ENCODE peak calls at places on chromosomes 12 and 14, in six cellular contexts. M is endothelial cell of umbilical vein, V is endothelial cell, R is mammary epithelial cell, Z is fibroblast of the aortic adventitia, S is pancreas. O is an unnamed sample.

GRCh38 chr12:94716339-94716738 is 66.0 kb upstream of the TMCC3 start:
- DNase-seq in M (no peak), V (no peak), R (no peak), Z (no peak), S (no peak), O (no peak)

GRCh38 chr12:90902596-90902995 is 52.4 kb downstream of the CCER1 start:
- DNase-seq in M (no peak), V (no peak), R (no peak), Z (no peak), S (no peak), O (no peak)

GRCh38 chr12:44159211-44159610 is 323.3 kb downstream of the TMEM117 start:
- DNase-seq in M (no peak), V (no peak), R (no peak), Z (no peak), S (no peak), O (no peak)

GRCh38 chr12:30847259-30847658 is 79.3 kb upstream of the TSPAN11 start:
- DNase-seq in M (peak; percentile 59), V (peak; percentile 34), R (peak; percentile 59), Z (peak; percentile 78), S (no peak), O (peak; percentile 81)

GRCh38 chr14:91140672-91141071 is 26.8 kb downstream of the DGLUCY start:
- DNase-seq in M (peak; percentile 71), V (peak; percentile 32), R (peak; percentile 59), Z (peak; percentile 54), S (no peak), O (peak; percentile 74)

GRCh38 chr12:78568326-78569020 is 296.1 kb upstream of the SYT1 start:
- DNase-seq in M (no peak), V (no peak), R (peak; percentile 11), Z (no peak), S (no peak), O (no peak)

GRCh38 chr12:94458882-94459772 is 540 bp downstream of the CEP83 start:
- DNase-seq in M (no peak), V (peak; percentile 3), R (peak; percentile 11), Z (peak; percentile 54), S (no peak), O (peak; percentile 38)

GRCh38 chr14:50601405-50601804 is 41.5 kb downstream of the ATL1 start:
- DNase-seq in M (no peak), V (no peak), R (peak; percentile 28), Z (peak; percentile 16), S (no peak), O (peak; percentile 32)

GRCh38 chr12:94244165-94245133 is 96.1 kb downstream of the PLXNC1 start:
- DNase-seq in M (no peak), V (no peak), R (no peak), Z (no peak), S (no peak), O (no peak)

GRCh38 chr12:80648866-80649265 is 58.6 kb upstream of the MYF6 start:
- DNase-seq in M (peak; percentile 19), V (no peak), R (peak; percentile 47), Z (peak; percentile 69), S (no peak), O (peak; percentile 11)

GRCh38 chr12:86134571-86134970 is 121.6 kb downstream of the MGAT4C start:
- DNase-seq in M (no peak), V (no peak), R (no peak), Z (peak; percentile 13), S (no peak), O (no peak)

GRCh38 chr12:128298091-128298490 is 31.1 kb downstream of the TMEM132C start:
- DNase-seq in M (no peak), V (no peak), R (no peak), Z (no peak), S (no peak), O (no peak)

GRCh38 chr12:55072093-55072492 is 52.3 kb downstream of the NEUROD4 start:
- DNase-seq in M (peak; percentile 9), V (peak; percentile 65), R (peak; percentile 28), Z (peak; percentile 6), S (peak; percentile 84), O (peak; percentile 72)

GRCh38 chr12:96719671-96720362 is 187.2 kb upstream of the NEDD1 start:
- DNase-seq in M (peak; percentile 63), V (no peak), R (peak; percentile 12), Z (peak; percentile 25), S (no peak), O (peak; percentile 31)

GRCh38 chr14:77111021-77111420 is 13.0 kb downstream of the CIPC start:
- DNase-seq in M (peak; percentile 68), V (peak; percentile 45), R (no peak), Z (peak; percentile 30), S (no peak), O (no peak)

GRCh38 chr12:89939468-89940215 is 231.0 kb upstream of the ATP2B1 start:
- DNase-seq in M (no peak), V (no peak), R (peak; percentile 22), Z (no peak), S (no peak), O (no peak)

GRCh38 chr12:39502657-39503056 is 59.7 kb upstream of the KIF21A start:
- DNase-seq in M (no peak), V (no peak), R (no peak), Z (no peak), S (no peak), O (no peak)

GRCh38 chr12:39505025-39505424 is 62.1 kb upstream of the KIF21A start:
- DNase-seq in M (no peak), V (no peak), R (peak; percentile 72), Z (no peak), S (no peak), O (no peak)

GRCh38 chr12:39503445-39503844 is 60.5 kb upstream of the KIF21A start:
- DNase-seq in M (peak; percentile 48), V (no peak), R (peak; percentile 68), Z (peak; percentile 74), S (no peak), O (peak; percentile 61)

DNA sequence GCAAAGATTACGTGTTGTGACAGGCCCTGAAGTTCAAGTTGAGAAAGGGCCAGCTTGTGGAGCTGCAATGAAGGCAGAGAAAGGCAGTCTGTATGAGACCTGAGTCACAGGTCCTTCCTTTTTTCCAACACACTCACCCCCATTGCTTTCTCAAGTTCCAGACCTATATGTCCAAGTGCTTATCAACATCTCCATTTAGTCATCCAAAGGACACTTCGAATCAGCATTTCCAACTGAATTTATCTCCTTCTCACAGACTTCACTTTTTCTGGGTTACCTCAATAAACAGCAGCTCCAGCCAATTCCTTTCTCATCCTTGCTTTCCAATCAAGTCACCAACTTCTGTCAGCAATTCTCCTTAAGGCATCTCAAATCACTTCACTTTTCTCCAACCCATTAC is 56.4 kb upstream of the KIF21A start:
- DNase-seq in M (no peak), V (no peak), R (peak; percentile 68), Z (peak; percentile 20), S (no peak), O (peak; percentile 22)
- TF ChIP-seq CTCF in M (no peak), V (no peak), R (no peak), Z (no peak), S (no peak), O (no peak)

GRCh38 chr12:126581655-126582054 is 1516.4 kb downstream of the AACS start:
- DNase-seq in M (no peak), V (no peak), R (no peak), Z (no peak), S (no peak), O (no peak)
- TF ChIP-seq CTCF in M (no peak), V (no peak), R (no peak), Z (no peak), S (no peak), O (no peak)

GRCh38 chr12:57852620-57853509 is 6.3 kb upstream of the CTDSP2 start:
- DNase-seq in M (no peak), V (peak; percentile 47), R (no peak), Z (no peak), S (no peak), O (no peak)
- TF ChIP-seq CTCF in M (no peak), V (peak; percentile 36), R (no peak), Z (no peak), S (no peak), O (no peak)

DNA sequence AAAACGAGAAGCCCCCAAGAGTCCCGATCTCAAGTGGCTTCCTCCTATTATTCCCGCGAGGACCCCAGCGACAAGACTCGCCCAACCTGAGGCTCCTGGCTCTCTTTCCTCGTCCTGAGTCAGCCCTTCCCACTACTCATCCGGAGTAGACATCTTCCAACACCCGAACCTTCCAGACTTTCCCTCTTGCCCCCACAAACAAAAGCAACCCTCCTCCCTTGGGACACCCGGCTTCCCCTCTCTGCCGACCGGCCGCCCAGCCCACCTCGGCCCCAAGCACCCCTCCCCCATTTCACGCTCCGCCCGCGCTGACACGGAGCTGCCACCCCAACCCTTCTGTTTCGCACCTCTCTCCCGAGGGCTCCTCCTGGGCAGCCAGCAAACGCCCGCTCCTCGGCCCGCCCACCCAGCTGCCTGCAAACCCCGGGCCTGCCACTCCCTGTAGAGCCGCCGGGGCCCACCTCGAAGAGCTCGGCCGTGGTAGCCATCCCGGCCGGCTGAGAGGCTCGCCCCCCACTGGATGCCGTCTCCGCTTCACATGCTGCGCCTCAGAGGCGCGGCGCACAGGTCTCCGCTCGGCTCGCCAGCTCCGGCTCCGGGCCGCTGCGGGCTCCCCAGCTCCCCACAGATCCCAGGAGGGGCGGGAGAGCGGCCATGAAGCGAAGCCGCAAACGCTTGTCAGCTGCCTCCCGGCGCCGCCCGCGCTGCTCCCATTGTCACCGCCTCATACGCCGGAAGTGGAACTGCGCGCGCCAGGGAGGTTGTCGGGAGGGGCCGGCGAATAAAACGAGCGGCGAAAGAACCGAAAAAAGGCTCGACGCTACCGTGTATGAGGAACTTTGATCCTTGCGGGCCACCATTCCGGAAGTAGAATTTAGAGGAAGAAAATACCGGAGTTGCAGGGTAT is at the start of the genes AP5M1 and EXOC5:
- DNase-seq in M (peak; percentile 90), V (peak; percentile 89), R (peak; percentile 93), Z (peak; percentile 90), S (peak; percentile 94), O (peak; percentile 93)
- TF ChIP-seq CTCF in M (no peak), V (no peak), R (no peak), Z (peak; percentile 13), S (no peak), O (no peak)

DNA sequence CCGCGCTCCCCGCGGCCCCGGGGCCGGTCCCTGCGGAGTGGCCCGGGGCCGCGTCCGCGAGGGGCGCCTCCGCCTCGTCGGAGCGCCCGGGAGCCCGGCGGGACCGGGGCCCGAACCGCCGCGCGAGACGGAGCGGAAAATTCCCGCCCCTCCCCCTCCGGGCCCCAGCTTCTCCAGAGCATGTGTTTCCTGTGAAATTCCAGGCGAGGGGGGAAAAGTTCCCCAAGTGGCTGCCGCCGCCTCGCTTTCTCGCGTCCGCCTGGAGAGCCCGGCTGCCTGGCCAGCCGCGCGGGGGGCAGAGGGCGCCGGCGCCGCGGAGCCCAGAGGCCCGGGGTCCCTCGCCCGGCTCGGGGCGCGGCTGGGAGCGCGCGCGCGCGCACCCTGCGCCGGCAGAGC is 886 bp downstream of the CACNA1C start:
- DNase-seq in M (no peak), V (peak; percentile 36), R (no peak), Z (peak; percentile 49), S (no peak), O (no peak)
- TF ChIP-seq CTCF in M (no peak), V (no peak), R (no peak), Z (no peak), S (no peak), O (no peak)